ENCODE peak calls at places on chromosomes 7 and 10, in nine cellular contexts. One of them, this sample, is unnamed.
A peak's percentile ranks its signal among the peaks of the same experiment; 100 is the strongest.

GRCh38 chr10:28664369-28664740 is 13.0 kb upstream of the BAMBI start:
- DNase-seq in Caco-2: no peak
- DNase-seq in heart right ventricle: no peak
- DNase-seq in naive thymus-derived CD4-positive, alpha-beta T cell: no peak
- DNase-seq in psoas muscle: no peak
- DNase-seq in fibroblast of lung: peak; percentile 72
- DNase-seq in DND-41: no peak
- DNase-seq in BE2C: no peak
- DNase-seq in mammary epithelial cell: no peak
- DNase-seq in this sample: no peak

GRCh38 chr10:9634466-9634865 is 1383.2 kb upstream of the CELF2 start:
- DNase-seq in Caco-2: no peak
- DNase-seq in heart right ventricle: no peak
- DNase-seq in naive thymus-derived CD4-positive, alpha-beta T cell: no peak
- DNase-seq in psoas muscle: no peak
- DNase-seq in fibroblast of lung: peak; percentile 68
- DNase-seq in DND-41: no peak
- DNase-seq in BE2C: no peak
- DNase-seq in mammary epithelial cell: no peak
- DNase-seq in this sample: no peak

GRCh38 chr10:70323143-70323696 is 39.4 kb upstream of the NPFFR1 start:
- DNase-seq in Caco-2: no peak
- DNase-seq in heart right ventricle: no peak
- DNase-seq in naive thymus-derived CD4-positive, alpha-beta T cell: no peak
- DNase-seq in psoas muscle: no peak
- DNase-seq in fibroblast of lung: no peak
- DNase-seq in DND-41: no peak
- DNase-seq in BE2C: no peak
- DNase-seq in mammary epithelial cell: no peak
- DNase-seq in this sample: no peak

GRCh38 chr7:43764039-43764789 is 5.7 kb downstream of the BLVRA start:
- DNase-seq in Caco-2: no peak
- DNase-seq in heart right ventricle: peak; percentile 31
- DNase-seq in naive thymus-derived CD4-positive, alpha-beta T cell: no peak
- DNase-seq in psoas muscle: no peak
- DNase-seq in fibroblast of lung: no peak
- DNase-seq in DND-41: no peak
- DNase-seq in BE2C: no peak
- DNase-seq in mammary epithelial cell: peak; percentile 67
- DNase-seq in this sample: peak; percentile 34

GRCh38 chr7:145064114-145064513 is 228.3 kb upstream of the TPK1 start:
- DNase-seq in Caco-2: no peak
- DNase-seq in heart right ventricle: no peak
- DNase-seq in naive thymus-derived CD4-positive, alpha-beta T cell: no peak
- DNase-seq in psoas muscle: no peak
- DNase-seq in fibroblast of lung: no peak
- DNase-seq in DND-41: no peak
- DNase-seq in BE2C: no peak
- DNase-seq in mammary epithelial cell: no peak
- DNase-seq in this sample: no peak

GRCh38 chr7:22443370-22444180 is 56.4 kb downstream of the STEAP1B start:
- DNase-seq in Caco-2: no peak
- DNase-seq in heart right ventricle: no peak
- DNase-seq in naive thymus-derived CD4-positive, alpha-beta T cell: no peak
- DNase-seq in psoas muscle: no peak
- DNase-seq in fibroblast of lung: peak; percentile 74
- DNase-seq in DND-41: no peak
- DNase-seq in BE2C: no peak
- DNase-seq in mammary epithelial cell: peak; percentile 24
- DNase-seq in this sample: no peak

GRCh38 chr10:80530251-80530650 is 7.5 kb upstream of the SH2D4B start:
- DNase-seq in Caco-2: no peak
- DNase-seq in heart right ventricle: peak; percentile 36
- DNase-seq in naive thymus-derived CD4-positive, alpha-beta T cell: no peak
- DNase-seq in psoas muscle: peak; percentile 55
- DNase-seq in fibroblast of lung: peak; percentile 25
- DNase-seq in DND-41: no peak
- DNase-seq in BE2C: no peak
- DNase-seq in mammary epithelial cell: no peak
- DNase-seq in this sample: peak; percentile 55

GRCh38 chr7:33039905-33040292 is 22.7 kb downstream of the NT5C3A start:
- DNase-seq in Caco-2: no peak
- DNase-seq in heart right ventricle: no peak
- DNase-seq in naive thymus-derived CD4-positive, alpha-beta T cell: no peak
- DNase-seq in psoas muscle: no peak
- DNase-seq in fibroblast of lung: no peak
- DNase-seq in DND-41: no peak
- DNase-seq in BE2C: no peak
- DNase-seq in mammary epithelial cell: no peak
- DNase-seq in this sample: no peak

GRCh38 chr7:77456711-77457110 is 40.6 kb upstream of the GSAP start:
- DNase-seq in Caco-2: no peak
- DNase-seq in heart right ventricle: no peak
- DNase-seq in naive thymus-derived CD4-positive, alpha-beta T cell: no peak
- DNase-seq in psoas muscle: no peak
- DNase-seq in fibroblast of lung: peak; percentile 28
- DNase-seq in DND-41: no peak
- DNase-seq in BE2C: no peak
- DNase-seq in mammary epithelial cell: no peak
- DNase-seq in this sample: no peak

GRCh38 chr7:10300557-10300956 is 673.1 kb upstream of the PHF14 start:
- DNase-seq in Caco-2: no peak
- DNase-seq in heart right ventricle: no peak
- DNase-seq in naive thymus-derived CD4-positive, alpha-beta T cell: no peak
- DNase-seq in psoas muscle: no peak
- DNase-seq in fibroblast of lung: peak; percentile 1
- DNase-seq in DND-41: no peak
- DNase-seq in BE2C: no peak
- DNase-seq in mammary epithelial cell: no peak
- DNase-seq in this sample: no peak

DNA sequence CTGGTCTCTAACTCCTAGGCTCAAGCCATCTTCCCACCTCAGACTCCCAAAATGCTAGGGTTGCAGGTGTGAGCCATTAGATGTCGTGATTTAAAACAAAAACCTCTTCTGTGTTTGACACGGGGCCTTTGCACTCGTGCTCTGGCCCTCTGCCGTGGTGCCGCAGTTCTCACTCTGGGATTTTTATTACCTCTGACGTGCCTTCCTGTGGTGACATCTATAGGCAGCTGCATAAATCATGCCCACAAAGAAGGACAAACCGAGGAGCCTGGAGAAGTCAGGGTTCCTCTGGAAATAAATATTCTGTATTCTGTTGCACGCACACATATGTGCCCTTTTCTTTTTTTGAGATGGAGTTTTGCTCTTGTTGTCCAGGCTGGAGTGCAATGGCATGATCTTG is 25.9 kb upstream of the OCM start:
- DNase-seq in Caco-2: no peak
- DNase-seq in heart right ventricle: no peak
- DNase-seq in naive thymus-derived CD4-positive, alpha-beta T cell: no peak
- DNase-seq in psoas muscle: no peak
- DNase-seq in fibroblast of lung: no peak
- DNase-seq in DND-41: no peak
- DNase-seq in BE2C: no peak
- DNase-seq in mammary epithelial cell: no peak
- DNase-seq in this sample: no peak
- H3K4me1 ChIP-seq in Caco-2: no peaks in the 10 kb centered on the region
- H3K4me1 ChIP-seq in heart right ventricle: no peaks in the 10 kb centered on the region
- H3K4me1 ChIP-seq in naive thymus-derived CD4-positive, alpha-beta T cell: peaks cover 17% of the 10 kb centered on the region
- H3K4me1 ChIP-seq in psoas muscle: no peaks in the 10 kb centered on the region
- H3K4me1 ChIP-seq in fibroblast of lung: no peaks in the 10 kb centered on the region
- H3K4me1 ChIP-seq in DND-41: no peaks in the 10 kb centered on the region
- H3K4me1 ChIP-seq in BE2C: no peaks in the 10 kb centered on the region
- H3K4me1 ChIP-seq in mammary epithelial cell: no peaks in the 10 kb centered on the region
- H3K4me1 ChIP-seq in this sample: no peaks in the 10 kb centered on the region

DNA sequence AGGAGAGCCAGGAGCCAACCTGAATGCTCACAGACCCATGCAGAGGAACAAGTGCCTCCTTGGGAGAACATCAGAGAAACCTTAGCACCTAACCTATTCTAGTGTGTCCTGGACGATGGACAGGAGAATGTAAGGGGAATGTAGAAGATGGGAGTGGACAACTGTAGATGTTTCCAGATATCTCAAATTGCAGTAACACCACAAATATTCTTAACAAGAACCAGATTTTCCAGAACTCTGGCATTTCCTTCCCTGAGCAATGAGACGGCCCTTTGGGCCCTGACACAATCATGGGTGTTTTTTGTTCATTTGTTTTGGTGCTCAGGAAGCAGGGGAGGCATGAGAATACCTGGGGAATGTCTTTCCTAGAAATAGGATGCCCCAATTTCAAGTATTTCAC is 196.1 kb upstream of the PRSS1 start:
- DNase-seq in Caco-2: no peak
- DNase-seq in heart right ventricle: no peak
- DNase-seq in naive thymus-derived CD4-positive, alpha-beta T cell: no peak
- DNase-seq in psoas muscle: no peak
- DNase-seq in fibroblast of lung: no peak
- DNase-seq in DND-41: no peak
- DNase-seq in BE2C: no peak
- DNase-seq in mammary epithelial cell: no peak
- DNase-seq in this sample: no peak
- H3K4me1 ChIP-seq in Caco-2: peaks cover 4% of the 10 kb centered on the region
- H3K4me1 ChIP-seq in heart right ventricle: no peaks in the 10 kb centered on the region
- H3K4me1 ChIP-seq in naive thymus-derived CD4-positive, alpha-beta T cell: no peaks in the 10 kb centered on the region
- H3K4me1 ChIP-seq in psoas muscle: peaks cover 6% of the 10 kb centered on the region
- H3K4me1 ChIP-seq in fibroblast of lung: peaks cover 40% of the 10 kb centered on the region
- H3K4me1 ChIP-seq in DND-41: peaks cover 44% of the 10 kb centered on the region
- H3K4me1 ChIP-seq in BE2C: no peaks in the 10 kb centered on the region
- H3K4me1 ChIP-seq in mammary epithelial cell: peaks cover 40% of the 10 kb centered on the region
- H3K4me1 ChIP-seq in this sample: no peaks in the 10 kb centered on the region

GRCh38 chr7:149846021-149846420 is 7.8 kb downstream of the ZNF862 start:
- DNase-seq in Caco-2: no peak
- DNase-seq in heart right ventricle: no peak
- DNase-seq in naive thymus-derived CD4-positive, alpha-beta T cell: no peak
- DNase-seq in psoas muscle: peak; percentile 24
- DNase-seq in fibroblast of lung: no peak
- DNase-seq in DND-41: no peak
- DNase-seq in BE2C: no peak
- DNase-seq in mammary epithelial cell: no peak
- DNase-seq in this sample: no peak

GRCh38 chr7:149849174-149849573 is 11.0 kb downstream of the ZNF862 start:
- DNase-seq in Caco-2: peak; percentile 15
- DNase-seq in heart right ventricle: no peak
- DNase-seq in naive thymus-derived CD4-positive, alpha-beta T cell: no peak
- DNase-seq in psoas muscle: no peak
- DNase-seq in fibroblast of lung: no peak
- DNase-seq in DND-41: no peak
- DNase-seq in BE2C: no peak
- DNase-seq in mammary epithelial cell: no peak
- DNase-seq in this sample: no peak

GRCh38 chr7:149844445-149844844 is 6.3 kb downstream of the ZNF862 start:
- DNase-seq in Caco-2: no peak
- DNase-seq in heart right ventricle: no peak
- DNase-seq in naive thymus-derived CD4-positive, alpha-beta T cell: no peak
- DNase-seq in psoas muscle: no peak
- DNase-seq in fibroblast of lung: no peak
- DNase-seq in DND-41: no peak
- DNase-seq in BE2C: no peak
- DNase-seq in mammary epithelial cell: no peak
- DNase-seq in this sample: no peak

GRCh38 chr7:149845257-149845980 is 7.2 kb downstream of the ZNF862 start:
- DNase-seq in Caco-2: no peak
- DNase-seq in heart right ventricle: no peak
- DNase-seq in naive thymus-derived CD4-positive, alpha-beta T cell: no peak
- DNase-seq in psoas muscle: peak; percentile 28
- DNase-seq in fibroblast of lung: peak; percentile 20
- DNase-seq in DND-41: no peak
- DNase-seq in BE2C: no peak
- DNase-seq in mammary epithelial cell: no peak
- DNase-seq in this sample: peak; percentile 11

DNA sequence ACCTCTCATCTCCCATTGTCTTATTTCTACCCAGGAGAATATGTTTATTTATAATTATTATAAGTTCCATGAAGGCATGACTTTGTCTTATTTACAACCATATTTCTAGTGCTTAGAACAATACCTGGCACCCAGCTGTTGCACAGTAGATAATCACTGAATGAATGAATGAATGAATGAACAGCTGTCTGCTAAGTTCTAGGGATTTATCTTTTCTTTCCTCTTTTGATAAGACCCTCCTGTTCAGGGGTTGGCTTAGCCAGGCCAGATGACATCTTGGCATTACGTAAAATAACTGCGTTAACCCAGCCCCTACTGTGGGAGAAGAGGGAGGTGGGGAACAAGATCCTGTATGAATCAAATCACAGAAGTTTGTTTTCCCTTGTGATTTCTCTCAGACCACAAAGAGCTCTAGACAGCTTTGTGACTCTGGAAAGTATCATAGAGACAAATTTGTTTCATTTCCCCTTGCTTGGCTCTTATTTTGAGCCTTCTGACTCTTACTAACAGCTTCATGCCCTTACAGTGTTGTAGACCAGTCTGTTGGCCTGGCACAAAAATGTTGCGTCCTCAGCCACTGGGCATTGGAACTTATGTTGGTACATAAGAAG is 8.4 kb downstream of the ZNF862 start:
- DNase-seq in Caco-2: no peak
- DNase-seq in heart right ventricle: no peak
- DNase-seq in naive thymus-derived CD4-positive, alpha-beta T cell: no peak
- DNase-seq in psoas muscle: no peak
- DNase-seq in fibroblast of lung: no peak
- DNase-seq in DND-41: no peak
- DNase-seq in BE2C: no peak
- DNase-seq in mammary epithelial cell: no peak
- DNase-seq in this sample: no peak
- H3K4me1 ChIP-seq in Caco-2: no peaks in the 10 kb centered on the region
- H3K4me1 ChIP-seq in heart right ventricle: no peaks in the 10 kb centered on the region
- H3K4me1 ChIP-seq in naive thymus-derived CD4-positive, alpha-beta T cell: peaks cover 49% of the 10 kb centered on the region
- H3K4me1 ChIP-seq in psoas muscle: peaks cover 9% of the 10 kb centered on the region
- H3K4me1 ChIP-seq in fibroblast of lung: no peaks in the 10 kb centered on the region
- H3K4me1 ChIP-seq in DND-41: no peaks in the 10 kb centered on the region
- H3K4me1 ChIP-seq in BE2C: no peaks in the 10 kb centered on the region
- H3K4me1 ChIP-seq in mammary epithelial cell: no peaks in the 10 kb centered on the region
- H3K4me1 ChIP-seq in this sample: peaks cover 4% of the 10 kb centered on the region

DNA sequence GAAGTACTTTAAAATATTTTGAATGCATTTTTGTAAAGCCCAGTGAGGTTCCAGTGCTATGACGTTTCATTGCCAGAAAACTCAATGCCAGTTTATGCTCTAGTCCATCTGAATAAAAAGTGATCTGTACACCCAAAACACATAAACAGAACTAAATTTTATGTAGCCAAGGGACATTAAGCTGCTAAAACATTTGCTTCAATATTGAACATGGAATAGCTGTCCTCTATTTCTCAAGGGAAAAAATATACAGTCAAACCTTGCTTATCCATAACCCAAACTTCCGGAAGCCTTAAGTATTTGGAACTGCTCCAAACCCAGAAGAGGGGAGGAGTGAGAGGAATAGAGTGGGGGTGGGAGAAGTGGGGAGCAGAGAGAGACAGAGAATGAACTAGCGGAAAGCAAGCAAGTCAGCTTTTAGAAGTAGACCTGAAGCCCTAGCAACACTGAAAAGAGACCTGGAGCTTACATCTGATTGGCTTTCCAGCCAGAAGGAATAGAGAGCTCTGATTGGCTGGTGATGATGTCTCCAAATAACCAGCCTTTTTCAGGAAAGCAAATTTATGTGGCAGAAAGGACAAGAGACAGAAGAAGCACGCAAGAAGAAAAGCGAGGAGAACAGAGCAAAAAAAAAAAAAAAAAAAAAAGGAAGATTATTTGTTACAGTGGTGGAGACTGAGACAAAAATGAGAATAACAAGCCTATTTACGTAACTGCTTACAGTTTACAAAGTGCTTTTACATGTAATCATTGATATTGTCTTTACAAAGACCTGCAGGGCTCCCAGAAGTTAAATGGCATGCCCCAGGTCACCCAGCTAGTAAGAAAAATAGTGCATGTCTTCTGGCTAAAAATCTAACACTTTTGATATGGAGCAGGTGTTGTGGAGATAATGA is 196.0 kb downstream of the RNLS start:
- DNase-seq in Caco-2: no peak
- DNase-seq in heart right ventricle: peak; percentile 57
- DNase-seq in naive thymus-derived CD4-positive, alpha-beta T cell: peak; percentile 54
- DNase-seq in psoas muscle: no peak
- DNase-seq in fibroblast of lung: peak; percentile 85
- DNase-seq in DND-41: peak; percentile 90
- DNase-seq in BE2C: peak; percentile 65
- DNase-seq in mammary epithelial cell: peak; percentile 42
- DNase-seq in this sample: no peak
- H3K4me1 ChIP-seq in Caco-2: peaks cover 23% of the 10 kb centered on the region
- H3K4me1 ChIP-seq in heart right ventricle: peaks cover 24% of the 10 kb centered on the region
- H3K4me1 ChIP-seq in naive thymus-derived CD4-positive, alpha-beta T cell: peaks cover 69% of the 10 kb centered on the region
- H3K4me1 ChIP-seq in psoas muscle: peaks cover 18% of the 10 kb centered on the region
- H3K4me1 ChIP-seq in fibroblast of lung: peaks cover 5% of the 10 kb centered on the region
- H3K4me1 ChIP-seq in DND-41: peaks cover 94% of the 10 kb centered on the region
- H3K4me1 ChIP-seq in BE2C: peaks cover 49% of the 10 kb centered on the region
- H3K4me1 ChIP-seq in mammary epithelial cell: peaks cover 26% of the 10 kb centered on the region
- H3K4me1 ChIP-seq in this sample: peaks cover 26% of the 10 kb centered on the region